ENCODE peak calls at places on chromosomes 7 and 10, in five cellular contexts. Z is NB4, F is HS-5, C is OCI-LY7, U is lung microvascular endothelial cell. B is an unnamed sample.

GRCh38 chr7:55572378-55573233 is at the start of gene VOPP1:
- DNase-seq in Z (peak; percentile 82), F (no peak), C (peak; percentile 87), U (peak; percentile 80), B (peak; percentile 61)

GRCh38 chr10:44030132-44030531 is 354.8 kb downstream of the CXCL12 start:
- DNase-seq in Z (peak; percentile 35), F (no peak), C (peak; percentile 71), U (no peak), B (no peak)

GRCh38 chr10:78961760-78962159 is 107.0 kb upstream of the ZMIZ1 start:
- DNase-seq in Z (no peak), F (no peak), C (no peak), U (no peak), B (no peak)

GRCh38 chr10:110522365-110522988 is 24.8 kb downstream of the DUSP5 start:
- DNase-seq in Z (no peak), F (no peak), C (no peak), U (no peak), B (peak; percentile 29)

GRCh38 chr7:159070422-159071148 is 74.1 kb downstream of the VIPR2 start:
- DNase-seq in Z (peak; percentile 56), F (no peak), C (no peak), U (peak; percentile 18), B (no peak)

GRCh38 chr10:14579405-14579804 is 195.3 kb downstream of the FAM107B start:
- DNase-seq in Z (peak; percentile 62), F (no peak), C (no peak), U (no peak), B (no peak)

GRCh38 chr10:113650172-113650571 is 13.7 kb downstream of the NRAP start:
- DNase-seq in Z (no peak), F (no peak), C (no peak), U (no peak), B (no peak)

GRCh38 chr7:151678227-151678604 is 158.5 kb upstream of the RHEB start:
- DNase-seq in Z (no peak), F (no peak), C (no peak), U (no peak), B (no peak)

GRCh38 chr10:11763501-11763861 is 21.3 kb downstream of the ECHDC3 start:
- DNase-seq in Z (no peak), F (no peak), C (no peak), U (no peak), B (no peak)

GRCh38 chr7:36300696-36301350 is 88.8 kb upstream of the ANLN start:
- DNase-seq in Z (no peak), F (no peak), C (no peak), U (no peak), B (no peak)

GRCh38 chr10:122236690-122237306 is 34.3 kb upstream of the BTBD16 start:
- DNase-seq in Z (no peak), F (no peak), C (no peak), U (no peak), B (no peak)

B was measured in endothelial cell of umbilical vein.